ENCODE peak calls at places on chromosomes 7 and 10, in four cellular contexts. P is GM12891, N is K562, C is GM12878. A is an unnamed sample.

GRCh38 chr10:123800299-123800698 is 91.3 kb downstream of the CPXM2 start:
- DNase-seq in P (no peak), N (peak; percentile 63), C (no peak), A (no peak)

GRCh38 chr10:101330236-101331225 is 23.4 kb upstream of the BTRC start:
- DNase-seq in P (no peak), N (no peak), C (no peak), A (no peak)

GRCh38 chr10:112229096-112229495 is 45.5 kb upstream of the GPAM start:
- DNase-seq in P (no peak), N (no peak), C (no peak), A (no peak)

GRCh38 chr10:101305241-101306230 is 48.4 kb upstream of the BTRC start:
- DNase-seq in P (no peak), N (no peak), C (no peak), A (no peak)

GRCh38 chr10:114957122-114957521 is 19.1 kb downstream of the TRUB1 start:
- DNase-seq in P (no peak), N (no peak), C (no peak), A (no peak)

GRCh38 chr7:106659369-106659962 is 1.5 kb downstream of the CCDC71L start:
- DNase-seq in P (no peak), N (no peak), C (no peak), A (no peak)

GRCh38 chr10:33334170-33334838 is at the start of gene NRP1:
- DNase-seq in P (peak; percentile 13), N (no peak), C (no peak), A (peak; percentile 15)

GRCh38 chr7:130695840-130696239 is 9.5 kb upstream of the TSGA13 start:
- DNase-seq in P (no peak), N (peak; percentile 60), C (no peak), A (no peak)

GRCh38 chr10:50937230-50937907 is 51.9 kb upstream of the A1CF start:
- DNase-seq in P (no peak), N (peak; percentile 21), C (no peak), A (no peak)

GRCh38 chr10:129491123-129491734 is 24.2 kb downstream of the MGMT start:
- DNase-seq in P (no peak), N (no peak), C (no peak), A (no peak)

GRCh38 chr10:119691726-119692125 is 34.1 kb upstream of the INPP5F start:
- DNase-seq in P (no peak), N (peak; percentile 33), C (no peak), A (no peak)

GRCh38 chr10:119688033-119688508 is 36.9 kb downstream of the BAG3 start:
- DNase-seq in P (no peak), N (no peak), C (no peak), A (no peak)

GRCh38 chr10:119689016-119689564 is 36.8 kb upstream of the INPP5F start:
- DNase-seq in P (no peak), N (no peak), C (no peak), A (no peak)

GRCh38 chr10:119687192-119688032 is 36.2 kb downstream of the BAG3 start:
- DNase-seq in P (no peak), N (no peak), C (no peak), A (no peak)

DNA sequence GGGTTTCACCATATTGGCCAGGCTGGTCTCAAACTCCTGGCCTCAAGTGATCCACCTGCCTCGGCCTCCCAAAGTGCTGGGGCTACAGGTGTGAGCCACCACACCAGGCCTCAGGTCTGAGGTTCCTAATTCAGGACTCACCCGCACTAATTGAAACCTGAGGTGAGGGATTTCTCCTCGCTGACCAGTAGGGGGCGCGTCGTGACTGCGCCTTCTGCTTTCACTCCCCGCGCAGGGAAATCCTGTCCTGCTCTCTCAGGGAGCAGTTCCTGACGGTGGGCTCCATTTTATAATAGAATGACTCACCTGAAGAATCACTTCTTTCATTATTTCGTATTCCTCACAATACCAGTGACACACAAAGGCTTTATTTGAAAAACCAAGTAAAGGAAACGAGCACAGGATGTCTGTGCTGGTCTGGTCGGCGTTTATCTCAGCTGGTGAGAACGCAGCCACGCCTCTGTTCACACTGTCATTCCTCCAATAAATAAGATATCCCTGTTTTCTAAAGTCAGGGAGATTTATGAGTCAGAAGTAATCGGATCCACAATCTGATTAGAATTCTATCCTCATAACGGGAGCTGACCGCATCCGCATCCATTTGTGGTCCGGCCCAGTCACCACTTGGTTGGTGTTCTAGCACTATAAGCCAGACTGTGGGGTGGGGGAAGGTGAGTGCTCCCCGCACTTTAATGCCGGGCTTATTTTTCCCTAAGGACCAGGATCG is 35.4 kb downstream of the BAG3 start:
- DNase-seq in P (peak; percentile 64), N (peak; percentile 70), C (no peak), A (peak; percentile 65)
- TF ChIP-seq POLR2AphosphoS5 in P (no peak), N (no peak), C (no peak), A (no peak)

GRCh38 chr7:33250421-33250827 is 121.1 kb downstream of the BBS9 start:
- DNase-seq in P (no peak), N (no peak), C (no peak), A (no peak)
- TF ChIP-seq TAF1 in P (no peak), N (no peak), C (no peak), A (no peak)

GRCh38 chr10:79415736-79416577 is 29.5 kb downstream of the ZCCHC24 start:
- DNase-seq in P (no peak), N (peak; percentile 63), C (no peak), A (no peak)

GRCh38 chr10:79418274-79418673 is 27.1 kb downstream of the ZCCHC24 start:
- DNase-seq in P (no peak), N (no peak), C (no peak), A (no peak)

GRCh38 chr10:79417731-79418130 is 27.7 kb downstream of the ZCCHC24 start:
- DNase-seq in P (no peak), N (no peak), C (no peak), A (no peak)

GRCh38 chr10:79416578-79417255 is 28.7 kb downstream of the ZCCHC24 start:
- DNase-seq in P (no peak), N (no peak), C (no peak), A (no peak)

DNA sequence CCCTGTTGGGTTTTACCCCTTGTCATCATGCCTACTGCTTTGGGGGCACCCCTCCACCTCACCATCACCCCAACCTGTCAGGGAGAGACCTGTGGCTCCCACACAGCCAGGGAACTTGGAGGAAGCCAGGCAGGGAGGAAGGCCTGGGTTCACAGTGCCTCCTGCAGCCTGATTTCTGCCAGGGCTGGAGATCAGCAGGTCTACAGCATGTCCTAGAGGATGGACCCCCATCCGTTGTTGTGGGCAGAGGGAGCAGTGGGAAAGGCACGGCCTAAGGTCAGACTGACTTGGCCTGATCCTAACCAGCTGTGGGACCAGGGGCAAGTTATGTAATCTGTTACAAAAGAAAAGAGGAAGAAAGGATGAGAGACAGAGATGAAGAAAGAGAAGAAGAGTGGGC is 28.2 kb downstream of the ZCCHC24 start:
- DNase-seq in P (no peak), N (no peak), C (no peak), A (no peak)
- TF ChIP-seq POLR2AphosphoS5 in P (no peak), N (no peak), C (no peak), A (no peak)

GRCh38 chr10:106707657-106708056 is 456.8 kb downstream of the SORCS1 start:
- DNase-seq in P (no peak), N (no peak), C (no peak), A (no peak)
- TF ChIP-seq TAF1 in P (no peak), N (no peak), C (no peak), A (no peak)

GRCh38 chr7:100739934-100740333 is 6.5 kb downstream of the ZAN start:
- DNase-seq in P (no peak), N (no peak), C (no peak), A (no peak)

GRCh38 chr7:100744605-100745004 is 11.2 kb downstream of the ZAN start:
- DNase-seq in P (no peak), N (no peak), C (no peak), A (no peak)

GRCh38 chr7:100745184-100745583 is 11.8 kb downstream of the ZAN start:
- DNase-seq in P (no peak), N (peak; percentile 76), C (no peak), A (no peak)
- TF ChIP-seq POLR2AphosphoS5 in P (no peak), N (no peak), C (no peak), A (no peak)

GRCh38 chr10:27100800-27101347 is 580 bp upstream of the ANKRD26 start:
- DNase-seq in P (no peak), N (no peak), C (no peak), A (peak; percentile 2)
- TF ChIP-seq TAF1 in P (no peak), N (no peak), C (no peak), A (no peak)